ENCODE peak calls at places on chromosomes 11 and 22, in seven cellular contexts. T is lower lobe of right lung, F is fibroblast of lung, Y is AG04450, E is IMR-90, J is stomach, Z is mammary epithelial cell. D is an unnamed sample.

GRCh38 chr11:107408762-107409200 is 48.8 kb downstream of the CWF19L2 start:
- DNase-seq in J (no peak), T (no peak), Z (no peak), Y (no peak), F (no peak), E (no peak), D (no peak)

GRCh38 chr11:35216962-35217667 is 78.1 kb downstream of the CD44 start:
- DNase-seq in E (no peak), T (no peak), Y (no peak), F (no peak), J (no peak), Z (peak; percentile 49), D (no peak)

GRCh38 chr22:46008836-46009596 is 32.1 kb upstream of the WNT7B start:
- DNase-seq in E (no peak), J (no peak), Z (no peak), T (peak; percentile 30), F (no peak), Y (no peak), D (no peak)

GRCh38 chr22:19086417-19086816 is 35.8 kb downstream of the DGCR2 start:
- DNase-seq in E (no peak), Z (no peak), Y (no peak), F (no peak), J (no peak), T (no peak), D (no peak)

GRCh38 chr22:30877662-30878515 is 90.7 kb downstream of the MORC2 start:
- DNase-seq in Y (no peak), Z (no peak), F (no peak), T (peak; percentile 19), E (no peak), J (no peak), D (no peak)

GRCh38 chr11:14310696-14311095 is 48.3 kb downstream of the RRAS2 start:
- DNase-seq in E (peak; percentile 49), F (no peak), T (no peak), J (no peak), Y (no peak), Z (no peak), D (peak; percentile 26)

GRCh38 chr22:29377979-29378378 is 10.4 kb downstream of the AP1B1 start:
- DNase-seq in J (peak; percentile 80), Y (no peak), E (no peak), F (no peak), T (peak; percentile 52), Z (peak; percentile 36), D (no peak)

GRCh38 chr11:107493117-107493516 is 35.5 kb upstream of the CWF19L2 start:
- DNase-seq in J (no peak), E (peak; percentile 63), Y (peak; percentile 7), F (peak; percentile 73), Z (peak; percentile 80), T (no peak), D (no peak)

GRCh38 chr22:41596776-41597634 is 7.4 kb upstream of the PMM1 start:
- DNase-seq in Z (peak; percentile 66), T (peak; percentile 78), Y (no peak), E (peak; percentile 37), J (peak; percentile 82), F (peak; percentile 37), D (no peak)

GRCh38 chr11:95459268-95460040 is 228.5 kb upstream of the SESN3 start:
- DNase-seq in Y (no peak), J (no peak), E (no peak), T (no peak), F (peak; percentile 33), Z (peak; percentile 53), D (no peak)

GRCh38 chr11:31834237-31834636 is 23.1 kb upstream of the PAX6 start:
- DNase-seq in F (no peak), T (no peak), Y (no peak), E (no peak), J (no peak), Z (no peak), D (no peak)

GRCh38 chr11:46521947-46522681 is 71.7 kb downstream of the AMBRA1 start:
- DNase-seq in T (no peak), E (peak; percentile 79), Z (no peak), Y (no peak), F (peak; percentile 81), J (no peak), D (no peak)
- TF ChIP-seq CTCF in T (no peak), E (peak; percentile 64), Z (peak; percentile 9), Y (peak; percentile 58), F (no peak), J (no peak), D (peak; percentile 22)

DNA sequence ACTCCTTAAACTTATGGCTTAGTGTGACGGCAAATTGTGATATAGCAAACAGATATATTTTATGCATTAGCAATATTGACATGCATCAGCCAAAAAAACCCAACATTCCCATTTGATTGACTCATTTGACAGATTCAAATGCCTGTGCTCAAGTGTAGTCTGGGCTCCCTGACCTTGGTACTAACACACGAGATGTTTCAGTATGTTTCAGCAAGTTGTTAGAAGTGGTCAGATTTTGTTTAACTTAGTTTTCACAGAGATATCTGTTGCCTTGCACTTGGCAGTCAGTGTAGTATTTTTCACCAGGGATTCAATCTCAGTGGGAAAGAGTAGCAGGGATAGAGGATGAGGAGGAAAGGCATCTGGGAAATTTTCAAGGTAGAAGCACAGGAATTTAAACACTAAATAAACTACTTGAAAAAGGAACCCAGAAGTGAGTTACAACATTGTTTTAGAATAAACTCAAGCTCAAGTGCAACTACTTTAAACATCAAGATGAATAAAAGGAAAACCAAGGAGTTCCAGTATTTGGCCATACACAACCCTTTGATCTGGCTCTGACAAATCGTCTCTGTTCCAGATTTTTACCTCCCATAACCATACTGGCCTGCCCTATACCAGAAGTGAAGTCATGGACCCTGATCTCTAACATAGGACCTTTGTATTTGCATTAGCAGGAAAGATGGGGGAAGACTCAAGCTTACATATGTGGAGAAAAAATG is 56.5 kb upstream of the BLID start:
- DNase-seq in T (no peak), Y (peak; percentile 51), J (no peak), Z (no peak), F (peak; percentile 63), E (peak; percentile 70), D (no peak)
- H3K4me3 ChIP-seq in T (no peak overlapping the region), Y (no peak overlapping the region), J (no peak overlapping the region), Z (no peak overlapping the region), F (no peak overlapping the region), E (no peak overlapping the region), D (no peak overlapping the region)

GRCh38 chr11:7251487-7251835 is 243 bp upstream of the SYT9 start:
- DNase-seq in Y (no peak), J (no peak), T (no peak), Z (no peak), F (no peak), E (no peak), D (no peak)
- H3K27me3 ChIP-seq in Y (peaks cover 24% of the 10 kb centered on the region), J (peaks cover 44% of the 10 kb centered on the region), T (peaks cover 53% of the 10 kb centered on the region), Z (peaks cover 15% of the 10 kb centered on the region), F (peaks cover 20% of the 10 kb centered on the region), E (peaks cover 24% of the 10 kb centered on the region), D (peaks cover 20% of the 10 kb centered on the region)

GRCh38 chr11:116786360-116786759 is 1.5 kb downstream of the ZPR1 start:
- DNase-seq in J (no peak), E (no peak), Z (no peak), Y (no peak), T (no peak), F (no peak), D (no peak)

GRCh38 chr11:116786966-116787365 is 857 bp downstream of the ZPR1 start:
- DNase-seq in Y (no peak), E (no peak), Z (no peak), F (no peak), J (no peak), T (no peak), D (no peak)

GRCh38 chr11:116778556-116778955 is 5.8 kb upstream of the BUD13 start:
- DNase-seq in Z (no peak), F (no peak), Y (no peak), J (no peak), T (no peak), E (peak; percentile 11), D (no peak)

GRCh38 chr11:116787436-116787785 is 412 bp downstream of the ZPR1 start:
- DNase-seq in Y (no peak), E (peak; percentile 10), T (no peak), J (no peak), Z (no peak), F (no peak), D (no peak)

GRCh38 chr11:116782728-116783127 is 5.1 kb downstream of the ZPR1 start:
- DNase-seq in E (peak; percentile 50), F (peak; percentile 54), Y (no peak), J (no peak), Z (peak; percentile 20), T (no peak), D (no peak)
- TF ChIP-seq CTCF in E (no peak), F (no peak), Y (no peak), J (no peak), Z (no peak), T (no peak), D (no peak)